ENCODE peak calls at places on chromosomes 3 and 15, in ten cellular contexts. I is HFF-Myc, F is esophagus muscularis mucosa, W is heart left ventricle, O is fibroblast of lung, R is fibroblast of the aortic adventitia, X is GM12865, S is esophagus squamous epithelium, Q is upper lobe of left lung, A is fibroblast of mammary gland. E is an unnamed sample.

GRCh38 chr15:65818927-65819562 is 27.0 kb upstream of the DENND4A start:
- DNase-seq in I (no peak), F (no peak), W (no peak), O (no peak), R (no peak), X (peak), S (no peak), Q (no peak), A (no peak), E (no peak)

GRCh38 chr15:58952751-58953150 is 19.3 kb upstream of the SLTM start:
- DNase-seq in I (no peak), F (no peak), W (no peak), O (peak), R (peak), X (peak), S (no peak), Q (no peak), A (peak), E (no peak)

GRCh38 chr3:70519913-70520659 is 207.6 kb upstream of the MDFIC2 start:
- DNase-seq in I (no peak), F (no peak), W (no peak), O (peak), R (peak), X (no peak), S (no peak), Q (no peak), A (peak), E (no peak)

GRCh38 chr15:28984421-28985375 is 98.9 kb downstream of the APBA2 start:
- DNase-seq in I (peak), F (peak), W (no peak), O (peak), R (no peak), X (no peak), S (no peak), Q (peak), A (peak), E (no peak)

GRCh38 chr3:114144909-114145688 is 33.8 kb downstream of the DRD3 start:
- DNase-seq in I (peak), F (no peak), W (peak), O (peak), R (peak), X (peak), S (no peak), Q (no peak), A (peak), E (peak)

GRCh38 chr3:10758304-10759037 is 57.6 kb upstream of the SLC6A11 start:
- DNase-seq in I (peak), F (no peak), W (peak), O (peak), R (peak), X (peak), S (no peak), Q (no peak), A (peak), E (peak)

GRCh38 chr3:76383781-76384180 is 598.4 kb upstream of the ZNF717 start:
- DNase-seq in I (no peak), F (no peak), W (no peak), O (no peak), R (no peak), X (peak), S (no peak), Q (no peak), A (no peak), E (no peak)

GRCh38 chr3:9373443-9373842 is 10.6 kb downstream of the THUMPD3 start:
- DNase-seq in I (no peak), F (no peak), W (no peak), O (no peak), R (no peak), X (no peak), S (no peak), Q (no peak), A (no peak), E (no peak)

GRCh38 chr3:160812304-160812703 is 56.3 kb downstream of the PPM1L start:
- DNase-seq in I (no peak), F (no peak), W (no peak), O (no peak), R (no peak), X (peak), S (no peak), Q (no peak), A (no peak), E (no peak)

GRCh38 chr15:37204698-37205097 is 104.3 kb upstream of the MEIS2 start:
- DNase-seq in I (no peak), F (no peak), W (no peak), O (no peak), R (no peak), X (no peak), S (no peak), Q (no peak), A (peak), E (no peak)

GRCh38 chr15:52093539-52094502 is 18.8 kb downstream of the BCL2L10 start:
- DNase-seq in I (peak), F (no peak), W (no peak), O (peak), R (peak), X (no peak), S (no peak), Q (no peak), A (peak), E (no peak)

GRCh38 chr3:160554980-160555379 is 10.4 kb downstream of the KPNA4 start:
- DNase-seq in I (no peak), F (no peak), W (no peak), O (no peak), R (no peak), X (no peak), S (no peak), Q (no peak), A (no peak), E (no peak)

GRCh38 chr3:189981668-189982067 is 139.0 kb downstream of the P3H2 start:
- DNase-seq in I (peak), F (no peak), W (no peak), O (peak), R (peak), X (no peak), S (no peak), Q (no peak), A (peak), E (peak)

GRCh38 chr3:14352002-14352627 is 50.3 kb upstream of the SLC6A6 start:
- DNase-seq in I (peak), F (no peak), W (no peak), O (peak), R (no peak), X (peak), S (no peak), Q (no peak), A (peak), E (no peak)

GRCh38 chr15:47401427-47401826 is 315.9 kb upstream of the SEMA6D start:
- DNase-seq in I (no peak), F (no peak), W (no peak), O (no peak), R (no peak), X (no peak), S (no peak), Q (no peak), A (no peak), E (no peak)

GRCh38 chr3:141393151-141394076 is 25.1 kb downstream of the ZBTB38 start:
- DNase-seq in I (no peak), F (no peak), W (no peak), O (peak), R (peak), X (no peak), S (no peak), Q (no peak), A (no peak), E (no peak)

GRCh38 chr15:33706173-33706572 is 262.1 kb upstream of the CHRM5 start:
- DNase-seq in I (no peak), F (no peak), W (no peak), O (no peak), R (no peak), X (no peak), S (no peak), Q (no peak), A (no peak), E (no peak)

GRCh38 chr15:80418892-80419537 is 14.8 kb downstream of the ARNT2 start:
- DNase-seq in I (peak), F (no peak), W (no peak), O (peak), R (peak), X (peak), S (no peak), Q (no peak), A (peak), E (peak)

GRCh38 chr15:52109559-52110451 is 2.8 kb downstream of the BCL2L10 start:
- DNase-seq in I (no peak), F (no peak), W (no peak), O (no peak), R (no peak), X (peak), S (no peak), Q (no peak), A (no peak), E (no peak)

GRCh38 chr15:99613887-99614642 is 48.3 kb downstream of the MEF2A start:
- DNase-seq in I (no peak), F (no peak), W (no peak), O (peak), R (peak), X (peak), S (no peak), Q (no peak), A (peak), E (no peak)

GRCh38 chr3:111621535-111621934 is 26.4 kb upstream of the ZBED2 start:
- DNase-seq in I (no peak), F (no peak), W (no peak), O (no peak), R (no peak), X (peak), S (no peak), Q (no peak), A (no peak), E (no peak)

GRCh38 chr3:188948658-188949400 is 222.9 kb upstream of the TPRG1 start:
- DNase-seq in I (peak), F (peak), W (no peak), O (peak), R (peak), X (no peak), S (no peak), Q (no peak), A (peak), E (no peak)

GRCh38 chr15:86247249-86247955 is 167.7 kb downstream of the AGBL1 start:
- DNase-seq in I (no peak), F (no peak), W (no peak), O (no peak), R (no peak), X (no peak), S (no peak), Q (peak), A (no peak), E (no peak)

GRCh38 chr3:105367406-105368213 is 901 bp downstream of the ALCAM start:
- DNase-seq in I (no peak), F (no peak), W (peak), O (peak), R (peak), X (peak), S (peak), Q (peak), A (peak), E (no peak)

GRCh38 chr3:4719011-4719649 is 226.0 kb downstream of the ITPR1 start:
- DNase-seq in I (peak), F (no peak), W (no peak), O (no peak), R (no peak), X (no peak), S (no peak), Q (no peak), A (no peak), E (peak)

GRCh38 chr3:187197255-187197654 is at the start of gene RTP1:
- DNase-seq in I (no peak), F (no peak), W (no peak), O (no peak), R (no peak), X (no peak), S (no peak), Q (no peak), A (no peak), E (no peak)

GRCh38 chr3:119965692-119966091 is 128.6 kb downstream of the GSK3B start:
- DNase-seq in I (no peak), F (no peak), W (no peak), O (no peak), R (no peak), X (no peak), S (no peak), Q (no peak), A (no peak), E (no peak)

GRCh38 chr3:187281191-187281714 is 10.3 kb downstream of the MASP1 start:
- DNase-seq in I (peak), F (no peak), W (no peak), O (peak), R (peak), X (no peak), S (no peak), Q (no peak), A (peak), E (no peak)

GRCh38 chr15:64699767-64700388 is 75.5 kb downstream of the RBPMS2 start:
- DNase-seq in I (no peak), F (no peak), W (peak), O (peak), R (peak), X (no peak), S (no peak), Q (no peak), A (peak), E (no peak)

GRCh38 chr15:58463815-58464697 is 32.3 kb downstream of the LIPC start:
- DNase-seq in I (no peak), F (no peak), W (no peak), O (no peak), R (no peak), X (peak), S (no peak), Q (no peak), A (no peak), E (no peak)

GRCh38 chr3:48402281-48402732 is 27.6 kb downstream of the PLXNB1 start:
- DNase-seq in I (peak), F (peak), W (peak), O (peak), R (peak), X (no peak), S (no peak), Q (peak), A (peak), E (no peak)

GRCh38 chr3:122682016-122682374 is 1.4 kb downstream of the PARP14 start:
- DNase-seq in I (no peak), F (no peak), W (no peak), O (no peak), R (no peak), X (no peak), S (no peak), Q (no peak), A (no peak), E (no peak)

GRCh38 chr3:18153571-18154173 is 271.5 kb downstream of the SATB1 start:
- DNase-seq in I (peak), F (no peak), W (no peak), O (peak), R (peak), X (no peak), S (no peak), Q (no peak), A (peak), E (no peak)

GRCh38 chr15:40054056-40054745 is 15.2 kb upstream of the SRP14 start:
- DNase-seq in I (no peak), F (no peak), W (no peak), O (no peak), R (no peak), X (peak), S (no peak), Q (no peak), A (no peak), E (no peak)

GRCh38 chr3:138867996-138868395 is 33.3 kb upstream of the PIK3CB start:
- DNase-seq in I (no peak), F (no peak), W (no peak), O (no peak), R (no peak), X (no peak), S (no peak), Q (no peak), A (no peak), E (no peak)

GRCh38 chr3:14680716-14681115 is 5.8 kb downstream of the C3orf20 start:
- DNase-seq in I (no peak), F (no peak), W (no peak), O (peak), R (peak), X (no peak), S (no peak), Q (no peak), A (peak), E (no peak)

GRCh38 chr15:40336129-40337122 is 4.3 kb downstream of the CCDC9B start:
- DNase-seq in I (no peak), F (no peak), W (no peak), O (no peak), R (no peak), X (peak), S (no peak), Q (peak), A (no peak), E (no peak)

GRCh38 chr15:90320885-90321278 is 31.2 kb upstream of the ZNF774 start:
- DNase-seq in I (no peak), F (no peak), W (no peak), O (no peak), R (no peak), X (no peak), S (no peak), Q (no peak), A (no peak), E (no peak)

GRCh38 chr3:46468758-46469600 is 4.3 kb upstream of the LTF start:
- DNase-seq in I (no peak), F (no peak), W (peak), O (no peak), R (no peak), X (no peak), S (no peak), Q (no peak), A (no peak), E (no peak)

DNA sequence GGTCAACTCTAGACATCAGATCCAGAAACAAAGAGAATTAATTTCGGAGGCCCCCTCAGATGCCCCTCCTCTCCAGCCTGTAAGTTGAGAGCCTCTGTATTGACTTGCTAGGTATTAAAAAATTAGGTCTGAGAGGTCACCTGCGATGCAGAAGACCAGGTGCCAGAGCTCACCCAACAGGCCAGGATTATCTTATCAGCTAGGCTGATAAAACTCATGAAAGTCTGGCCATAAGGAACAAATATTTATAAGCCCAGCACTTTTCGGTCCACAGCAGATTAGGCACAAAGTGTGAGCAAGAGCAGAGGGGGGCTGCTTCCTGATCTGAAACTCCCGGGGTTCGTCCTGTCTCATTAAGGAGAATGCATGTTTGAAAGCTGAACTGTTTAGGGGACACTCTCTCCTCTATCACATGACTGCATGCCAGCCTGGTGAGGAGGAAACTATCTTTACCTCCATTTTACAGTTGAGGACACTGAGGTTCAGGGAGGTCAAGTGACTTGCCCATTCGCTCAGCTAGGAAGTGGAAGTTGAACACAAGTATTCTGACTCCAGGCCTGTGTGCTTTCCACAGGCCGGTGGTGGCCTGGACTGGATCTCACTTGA is 39.4 kb upstream of the MAGEF1 start:
- DNase-seq in I (no peak), F (no peak), W (no peak), O (no peak), R (no peak), X (no peak), S (no peak), Q (no peak), A (no peak), E (no peak)
- TF ChIP-seq CTCF in I (no peak), F (no peak), W (no peak), O (no peak), R (no peak), X (no peak), S (no peak), Q (no peak), A (no peak), E (no peak)

GRCh38 chr15:57298843-57299550 is 77.3 kb upstream of the CGNL1 start:
- DNase-seq in I (no peak), F (no peak), W (no peak), O (no peak), R (no peak), X (no peak), S (no peak), Q (no peak), A (no peak), E (no peak)
- H3K4me3 ChIP-seq in I (no peak), F (no peak), W (no peak), O (no peak), R (no peak), X (no peak), S (no peak), Q (no peak), A (no peak), E (no peak)

DNA sequence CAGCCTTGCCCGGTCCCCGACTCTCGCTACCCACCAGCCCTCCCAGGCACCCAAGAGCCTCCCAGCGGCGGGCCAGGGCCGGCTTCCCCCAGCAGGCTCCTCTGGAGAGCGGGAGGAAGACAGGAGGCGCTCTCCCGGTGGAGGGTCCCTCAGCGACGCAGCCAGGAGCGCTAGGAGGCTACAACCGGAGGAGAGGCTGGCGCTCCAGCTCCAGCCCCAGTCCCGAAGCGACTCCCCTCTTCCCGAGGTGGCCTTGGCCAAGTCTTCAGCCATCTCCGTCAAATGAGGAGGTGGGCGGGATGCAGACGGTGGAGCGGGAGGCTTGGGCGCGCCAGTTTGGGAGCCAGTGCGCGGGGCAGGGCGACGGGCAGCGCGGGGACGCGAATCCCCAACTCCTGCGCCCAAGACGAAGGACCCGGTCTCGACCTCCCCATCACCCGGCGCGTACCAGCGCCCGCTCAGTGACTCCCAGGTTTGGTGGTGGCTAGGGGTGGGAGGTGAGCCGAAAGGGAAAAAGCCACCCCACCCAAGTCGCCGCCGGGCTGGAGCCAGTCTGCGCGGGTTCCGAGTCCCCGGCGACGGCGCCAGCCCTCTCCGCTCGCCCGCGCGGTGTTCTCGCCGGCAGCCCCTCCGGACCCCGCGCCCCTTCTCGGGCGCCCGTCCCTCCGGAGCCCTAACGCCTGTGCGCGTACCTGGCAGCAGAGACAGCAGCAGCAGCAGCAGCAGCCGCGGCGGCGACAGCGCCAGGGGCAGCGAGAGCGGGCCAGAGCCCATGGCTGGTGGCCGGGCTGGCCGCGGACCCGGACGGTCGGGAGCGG is 566 bp downstream of the CHRNA3 start:
- DNase-seq in I (no peak), F (no peak), W (no peak), O (no peak), R (no peak), X (no peak), S (no peak), Q (peak), A (no peak), E (no peak)
- TF ChIP-seq CTCF in I (peak), F (no peak), W (no peak), O (no peak), R (peak), X (no peak), S (no peak), Q (no peak), A (peak), E (peak)

DNA sequence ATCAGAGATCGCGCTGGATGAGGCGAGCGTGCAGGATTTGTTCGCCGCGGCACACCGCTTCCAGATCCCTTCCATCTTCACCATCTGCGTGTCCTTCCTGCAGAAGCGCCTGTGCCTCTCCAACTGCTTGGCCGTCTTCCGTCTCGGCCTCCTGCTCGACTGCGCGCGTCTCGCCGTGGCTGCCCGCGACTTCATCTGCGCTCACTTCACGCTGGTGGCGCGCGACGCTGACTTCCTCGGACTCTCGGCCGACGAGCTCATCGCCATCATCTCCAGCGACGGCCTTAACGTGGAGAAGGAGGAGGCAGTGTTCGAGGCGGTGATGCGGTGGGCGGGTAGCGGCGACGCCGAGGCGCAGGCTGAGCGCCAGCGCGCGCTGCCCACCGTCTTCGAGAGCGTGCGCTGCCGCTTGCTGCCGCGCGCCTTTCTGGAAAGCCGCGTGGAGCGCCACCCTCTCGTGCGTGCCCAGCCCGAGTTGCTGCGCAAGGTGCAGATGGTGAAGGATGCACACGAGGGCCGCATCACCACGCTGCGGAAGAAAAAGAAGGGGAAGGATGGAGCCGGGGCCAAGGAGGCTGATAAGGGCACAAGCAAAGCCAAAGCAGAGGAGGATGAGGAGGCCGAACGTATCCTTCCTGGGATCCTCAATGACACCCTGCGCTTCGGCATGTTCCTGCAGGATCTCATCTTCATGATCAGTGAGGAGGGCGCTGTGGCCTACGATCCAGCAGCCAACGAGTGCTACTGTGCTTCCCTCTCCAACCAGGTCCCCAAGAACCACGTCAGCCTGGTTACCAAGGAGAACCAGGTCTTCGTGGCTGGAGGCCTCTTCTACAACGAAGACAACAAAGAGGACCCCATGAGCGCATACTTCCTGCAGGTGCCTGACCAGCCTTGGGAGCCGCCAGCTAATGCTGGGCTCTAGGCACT is 819 bp downstream of the KLHL40 start:
- DNase-seq in I (no peak), F (no peak), W (peak), O (no peak), R (no peak), X (no peak), S (no peak), Q (no peak), A (no peak), E (no peak)
- H3K4me3 ChIP-seq in I (no peak), F (peak), W (peak), O (no peak), R (peak), X (no peak), S (peak), Q (peak), A (no peak), E (no peak)